ENCODE peak calls at places on chromosomes 5 and 9, in ten cellular contexts. One of them, this sample, is unnamed.
A peak's percentile ranks its signal among the peaks of the same experiment; 100 is the strongest.

GRCh38 chr9:89878687-89879086 is 273.9 kb downstream of the GADD45G start:
- DNase-seq in mucosa of descending colon: no peak
- DNase-seq in stomach: peak; percentile 48
- DNase-seq in progenitor cell of endocrine pancreas: no peak
- DNase-seq in Peyer's patch: peak; percentile 16
- DNase-seq in AG10803: no peak
- DNase-seq in heart left ventricle: peak; percentile 92
- DNase-seq in IMR-90: no peak
- DNase-seq in heart right ventricle: peak; percentile 80
- DNase-seq in astrocyte of the cerebellum: no peak
- DNase-seq in this sample: no peak

GRCh38 chr5:144812770-144813169 is 642.1 kb downstream of the KCTD16 start:
- DNase-seq in mucosa of descending colon: no peak
- DNase-seq in Peyer's patch: no peak
- DNase-seq in AG10803: peak; percentile 86
- DNase-seq in heart right ventricle: no peak
- DNase-seq in heart left ventricle: no peak
- DNase-seq in astrocyte of the cerebellum: no peak
- DNase-seq in stomach: no peak
- DNase-seq in IMR-90: peak; percentile 90
- DNase-seq in progenitor cell of endocrine pancreas: no peak
- DNase-seq in this sample: peak; percentile 99

GRCh38 chr9:7117676-7118561 is 360.1 kb downstream of the KDM4C start:
- DNase-seq in stomach: no peak
- DNase-seq in IMR-90: peak; percentile 58
- DNase-seq in mucosa of descending colon: no peak
- DNase-seq in astrocyte of the cerebellum: no peak
- DNase-seq in heart left ventricle: no peak
- DNase-seq in heart right ventricle: no peak
- DNase-seq in Peyer's patch: no peak
- DNase-seq in progenitor cell of endocrine pancreas: no peak
- DNase-seq in AG10803: peak; percentile 85
- DNase-seq in this sample: peak; percentile 13

GRCh38 chr9:93660647-93661046 is 84.3 kb downstream of the PHF2 start:
- DNase-seq in heart right ventricle: no peak
- DNase-seq in mucosa of descending colon: peak; percentile 22
- DNase-seq in heart left ventricle: no peak
- DNase-seq in IMR-90: no peak
- DNase-seq in progenitor cell of endocrine pancreas: no peak
- DNase-seq in Peyer's patch: no peak
- DNase-seq in astrocyte of the cerebellum: no peak
- DNase-seq in stomach: no peak
- DNase-seq in AG10803: no peak
- DNase-seq in this sample: no peak

GRCh38 chr5:10913846-10914245 is 152.8 kb upstream of the DAP start:
- DNase-seq in astrocyte of the cerebellum: peak; percentile 83
- DNase-seq in stomach: no peak
- DNase-seq in Peyer's patch: no peak
- DNase-seq in progenitor cell of endocrine pancreas: no peak
- DNase-seq in heart left ventricle: no peak
- DNase-seq in IMR-90: peak; percentile 98
- DNase-seq in AG10803: peak; percentile 83
- DNase-seq in mucosa of descending colon: no peak
- DNase-seq in heart right ventricle: no peak
- DNase-seq in this sample: peak; percentile 95

GRCh38 chr9:4970970-4971641 is 14.0 kb upstream of the JAK2 start:
- DNase-seq in heart left ventricle: no peak
- DNase-seq in AG10803: no peak
- DNase-seq in mucosa of descending colon: no peak
- DNase-seq in heart right ventricle: no peak
- DNase-seq in astrocyte of the cerebellum: no peak
- DNase-seq in IMR-90: no peak
- DNase-seq in progenitor cell of endocrine pancreas: no peak
- DNase-seq in Peyer's patch: peak; percentile 60
- DNase-seq in stomach: peak; percentile 52
- DNase-seq in this sample: no peak

GRCh38 chr9:16085167-16085718 is 532.4 kb downstream of the CCDC171 start:
- DNase-seq in heart right ventricle: no peak
- DNase-seq in progenitor cell of endocrine pancreas: no peak
- DNase-seq in stomach: no peak
- DNase-seq in IMR-90: no peak
- DNase-seq in Peyer's patch: no peak
- DNase-seq in heart left ventricle: no peak
- DNase-seq in mucosa of descending colon: no peak
- DNase-seq in AG10803: no peak
- DNase-seq in astrocyte of the cerebellum: no peak
- DNase-seq in this sample: no peak

GRCh38 chr9:72396247-72397091 is 31.5 kb upstream of the ZFAND5 start:
- DNase-seq in mucosa of descending colon: no peak
- DNase-seq in progenitor cell of endocrine pancreas: no peak
- DNase-seq in AG10803: peak; percentile 75
- DNase-seq in IMR-90: peak; percentile 91
- DNase-seq in heart left ventricle: no peak
- DNase-seq in astrocyte of the cerebellum: no peak
- DNase-seq in stomach: no peak
- DNase-seq in heart right ventricle: no peak
- DNase-seq in Peyer's patch: no peak
- DNase-seq in this sample: peak; percentile 41

GRCh38 chr5:89735108-89735507 is 674.4 kb downstream of the CETN3 start:
- DNase-seq in progenitor cell of endocrine pancreas: no peak
- DNase-seq in mucosa of descending colon: no peak
- DNase-seq in stomach: no peak
- DNase-seq in heart left ventricle: no peak
- DNase-seq in heart right ventricle: no peak
- DNase-seq in IMR-90: no peak
- DNase-seq in Peyer's patch: no peak
- DNase-seq in AG10803: peak; percentile 50
- DNase-seq in astrocyte of the cerebellum: no peak
- DNase-seq in this sample: no peak

GRCh38 chr9:90805006-90805993 is 3.7 kb downstream of the SYK start:
- DNase-seq in heart left ventricle: no peak
- DNase-seq in heart right ventricle: no peak
- DNase-seq in astrocyte of the cerebellum: no peak
- DNase-seq in progenitor cell of endocrine pancreas: no peak
- DNase-seq in AG10803: no peak
- DNase-seq in Peyer's patch: no peak
- DNase-seq in stomach: no peak
- DNase-seq in mucosa of descending colon: no peak
- DNase-seq in IMR-90: no peak
- DNase-seq in this sample: no peak

GRCh38 chr9:36150529-36151305 is 14.2 kb downstream of the GLIPR2 start:
- DNase-seq in IMR-90: peak; percentile 54
- DNase-seq in heart left ventricle: no peak
- DNase-seq in Peyer's patch: no peak
- DNase-seq in mucosa of descending colon: no peak
- DNase-seq in progenitor cell of endocrine pancreas: no peak
- DNase-seq in heart right ventricle: no peak
- DNase-seq in stomach: no peak
- DNase-seq in astrocyte of the cerebellum: no peak
- DNase-seq in AG10803: peak; percentile 48
- DNase-seq in this sample: peak; percentile 53

GRCh38 chr9:38008168-38009034 is 60.6 kb downstream of the SHB start:
- DNase-seq in AG10803: peak; percentile 86
- DNase-seq in IMR-90: peak; percentile 93
- DNase-seq in Peyer's patch: no peak
- DNase-seq in heart right ventricle: no peak
- DNase-seq in mucosa of descending colon: no peak
- DNase-seq in progenitor cell of endocrine pancreas: no peak
- DNase-seq in stomach: peak; percentile 35
- DNase-seq in heart left ventricle: no peak
- DNase-seq in astrocyte of the cerebellum: peak; percentile 69
- DNase-seq in this sample: peak; percentile 92

GRCh38 chr5:141617682-141618029 is 1.1 kb downstream of the DIAPH1 start:
- DNase-seq in stomach: no peak
- DNase-seq in heart left ventricle: no peak
- DNase-seq in IMR-90: no peak
- DNase-seq in mucosa of descending colon: no peak
- DNase-seq in astrocyte of the cerebellum: no peak
- DNase-seq in Peyer's patch: peak; percentile 27
- DNase-seq in progenitor cell of endocrine pancreas: no peak
- DNase-seq in AG10803: no peak
- DNase-seq in heart right ventricle: no peak
- DNase-seq in this sample: peak; percentile 31

GRCh38 chr5:112119527-112119926 is 299.6 kb downstream of the EPB41L4A start:
- DNase-seq in mucosa of descending colon: no peak
- DNase-seq in astrocyte of the cerebellum: no peak
- DNase-seq in heart right ventricle: no peak
- DNase-seq in heart left ventricle: no peak
- DNase-seq in IMR-90: no peak
- DNase-seq in AG10803: no peak
- DNase-seq in Peyer's patch: no peak
- DNase-seq in progenitor cell of endocrine pancreas: no peak
- DNase-seq in stomach: no peak
- DNase-seq in this sample: no peak

GRCh38 chr9:26856413-26857032 is 36.1 kb downstream of the CAAP1 start:
- DNase-seq in progenitor cell of endocrine pancreas: no peak
- DNase-seq in mucosa of descending colon: no peak
- DNase-seq in AG10803: peak; percentile 42
- DNase-seq in heart left ventricle: no peak
- DNase-seq in astrocyte of the cerebellum: peak; percentile 49
- DNase-seq in IMR-90: peak; percentile 38
- DNase-seq in stomach: no peak
- DNase-seq in Peyer's patch: no peak
- DNase-seq in heart right ventricle: no peak
- DNase-seq in this sample: peak; percentile 43

GRCh38 chr5:72517961-72518690 is 10.9 kb upstream of the ZNF366 start:
- DNase-seq in IMR-90: no peak
- DNase-seq in astrocyte of the cerebellum: no peak
- DNase-seq in heart left ventricle: peak; percentile 73
- DNase-seq in progenitor cell of endocrine pancreas: no peak
- DNase-seq in heart right ventricle: peak; percentile 48
- DNase-seq in stomach: peak; percentile 72
- DNase-seq in mucosa of descending colon: no peak
- DNase-seq in AG10803: peak; percentile 76
- DNase-seq in Peyer's patch: peak; percentile 36
- DNase-seq in this sample: no peak

GRCh38 chr9:90854637-90855036 is 53.0 kb downstream of the SYK start:
- DNase-seq in heart left ventricle: no peak
- DNase-seq in heart right ventricle: no peak
- DNase-seq in stomach: no peak
- DNase-seq in AG10803: no peak
- DNase-seq in Peyer's patch: no peak
- DNase-seq in progenitor cell of endocrine pancreas: no peak
- DNase-seq in IMR-90: no peak
- DNase-seq in mucosa of descending colon: no peak
- DNase-seq in astrocyte of the cerebellum: no peak
- DNase-seq in this sample: no peak

GRCh38 chr5:176132471-176133288 is 105.5 kb upstream of the SIMC1 start:
- DNase-seq in heart right ventricle: no peak
- DNase-seq in stomach: no peak
- DNase-seq in mucosa of descending colon: no peak
- DNase-seq in astrocyte of the cerebellum: no peak
- DNase-seq in progenitor cell of endocrine pancreas: no peak
- DNase-seq in IMR-90: no peak
- DNase-seq in AG10803: no peak
- DNase-seq in heart left ventricle: no peak
- DNase-seq in Peyer's patch: no peak
- DNase-seq in this sample: no peak
- TF ChIP-seq CTCF in heart right ventricle: no peak
- TF ChIP-seq CTCF in stomach: no peak
- TF ChIP-seq CTCF in mucosa of descending colon: no peak
- TF ChIP-seq CTCF in astrocyte of the cerebellum: no peak
- TF ChIP-seq CTCF in progenitor cell of endocrine pancreas: no peak
- TF ChIP-seq CTCF in IMR-90: no peak
- TF ChIP-seq CTCF in AG10803: no peak
- TF ChIP-seq CTCF in heart left ventricle: no peak
- TF ChIP-seq CTCF in Peyer's patch: no peak
- TF ChIP-seq CTCF in this sample: no peak

GRCh38 chr5:3179220-3179619 is 416.4 kb upstream of the IRX1 start:
- DNase-seq in progenitor cell of endocrine pancreas: no peak
- DNase-seq in mucosa of descending colon: no peak
- DNase-seq in heart left ventricle: no peak
- DNase-seq in Peyer's patch: no peak
- DNase-seq in heart right ventricle: no peak
- DNase-seq in astrocyte of the cerebellum: no peak
- DNase-seq in stomach: no peak
- DNase-seq in AG10803: no peak
- DNase-seq in IMR-90: no peak
- DNase-seq in this sample: no peak
- TF ChIP-seq CTCF in progenitor cell of endocrine pancreas: peak; percentile 8
- TF ChIP-seq CTCF in mucosa of descending colon: no peak
- TF ChIP-seq CTCF in heart left ventricle: no peak
- TF ChIP-seq CTCF in Peyer's patch: no peak
- TF ChIP-seq CTCF in heart right ventricle: no peak
- TF ChIP-seq CTCF in astrocyte of the cerebellum: no peak
- TF ChIP-seq CTCF in stomach: no peak
- TF ChIP-seq CTCF in AG10803: no peak
- TF ChIP-seq CTCF in IMR-90: no peak
- TF ChIP-seq CTCF in this sample: no peak

GRCh38 chr5:148828461-148829247 is 2.2 kb downstream of the ADRB2 start:
- DNase-seq in astrocyte of the cerebellum: no peak
- DNase-seq in progenitor cell of endocrine pancreas: no peak
- DNase-seq in IMR-90: peak; percentile 38
- DNase-seq in Peyer's patch: no peak
- DNase-seq in stomach: no peak
- DNase-seq in mucosa of descending colon: no peak
- DNase-seq in heart right ventricle: no peak
- DNase-seq in AG10803: no peak
- DNase-seq in heart left ventricle: no peak
- DNase-seq in this sample: no peak
- TF ChIP-seq CTCF in astrocyte of the cerebellum: no peak
- TF ChIP-seq CTCF in progenitor cell of endocrine pancreas: no peak
- TF ChIP-seq CTCF in IMR-90: no peak
- TF ChIP-seq CTCF in Peyer's patch: no peak
- TF ChIP-seq CTCF in stomach: no peak
- TF ChIP-seq CTCF in mucosa of descending colon: no peak
- TF ChIP-seq CTCF in heart right ventricle: no peak
- TF ChIP-seq CTCF in AG10803: no peak
- TF ChIP-seq CTCF in heart left ventricle: no peak
- TF ChIP-seq CTCF in this sample: peak; percentile 20

DNA sequence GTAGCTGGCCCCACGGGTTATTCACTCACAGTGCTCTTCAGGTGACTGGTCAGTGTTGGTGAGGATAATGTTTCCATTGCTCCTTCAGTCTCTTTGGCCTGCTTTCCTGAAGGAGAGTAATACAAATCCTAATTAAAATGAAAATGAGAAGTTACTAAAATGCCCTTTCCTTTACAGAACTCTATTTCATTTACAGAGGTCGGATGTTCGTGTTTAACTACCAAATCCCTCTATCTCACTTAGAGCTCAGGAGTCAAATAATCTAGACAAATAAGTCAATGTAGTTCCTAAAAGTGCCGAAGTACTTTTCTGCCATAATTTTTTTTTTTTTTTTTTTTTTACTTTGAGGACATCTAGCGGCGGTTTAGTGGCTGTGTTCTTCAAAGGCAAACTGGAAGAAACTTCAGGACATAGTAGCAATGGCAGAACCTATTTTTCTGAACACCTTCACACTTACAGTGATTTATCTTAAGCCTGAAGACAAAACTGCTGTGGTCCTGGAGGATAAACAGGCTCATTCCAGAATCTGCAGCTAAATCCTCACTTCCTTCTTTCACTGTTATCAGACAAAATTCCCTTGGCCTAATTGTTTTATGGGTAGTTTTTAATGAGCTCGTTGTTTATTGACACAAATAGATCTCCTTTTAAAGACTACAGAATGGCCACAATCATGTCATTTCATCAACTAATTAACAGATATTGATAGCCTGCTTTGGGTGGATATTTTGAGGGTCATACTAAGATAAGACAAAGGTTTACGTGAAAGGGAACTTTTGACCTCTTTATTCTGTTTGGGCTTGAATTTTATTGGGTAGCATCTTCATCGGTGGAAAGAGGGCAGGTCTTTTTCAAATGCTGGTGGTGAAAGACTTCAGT is 207.6 kb upstream of the DMRTA1 start:
- DNase-seq in progenitor cell of endocrine pancreas: no peak
- DNase-seq in stomach: no peak
- DNase-seq in heart left ventricle: no peak
- DNase-seq in AG10803: peak; percentile 65
- DNase-seq in Peyer's patch: no peak
- DNase-seq in heart right ventricle: no peak
- DNase-seq in astrocyte of the cerebellum: peak; percentile 45
- DNase-seq in IMR-90: peak; percentile 63
- DNase-seq in mucosa of descending colon: no peak
- DNase-seq in this sample: peak; percentile 42
- TF ChIP-seq CTCF in progenitor cell of endocrine pancreas: peak; percentile 60
- TF ChIP-seq CTCF in stomach: peak; percentile 25
- TF ChIP-seq CTCF in heart left ventricle: peak; percentile 56
- TF ChIP-seq CTCF in AG10803: peak; percentile 64
- TF ChIP-seq CTCF in Peyer's patch: peak; percentile 43
- TF ChIP-seq CTCF in heart right ventricle: peak; percentile 46
- TF ChIP-seq CTCF in astrocyte of the cerebellum: peak; percentile 67
- TF ChIP-seq CTCF in IMR-90: peak; percentile 62
- TF ChIP-seq CTCF in mucosa of descending colon: peak; percentile 34
- TF ChIP-seq CTCF in this sample: peak; percentile 80